ENCODE peak calls at places on chromosomes 4 and X, in four cellular contexts. U is breast epithelium, O is transverse colon, B is HepG2. E is an unnamed sample.

GRCh38 chrX:110087485-110088356 is 84.8 kb downstream of the TMEM164 start:
- DNase-seq in U (no peak), O (no peak), B (no peak), E (no peak)

GRCh38 chr4:156763511-156763910 is 208.1 kb downstream of the PDGFC start:
- DNase-seq in U (no peak), O (no peak), B (no peak), E (no peak)

GRCh38 chrX:18887821-18888205 is 96.1 kb downstream of the PHKA2 start:
- DNase-seq in B (no peak), U (no peak), O (no peak), E (no peak)

GRCh38 chr4:152691761-152692160 is 12.0 kb upstream of the TMEM154 start:
- DNase-seq in B (peak; percentile 20), U (no peak), O (no peak), E (no peak)

GRCh38 chr4:157170321-157170720 is 50.2 kb upstream of the GRIA2 start:
- DNase-seq in B (no peak), O (no peak), U (no peak), E (no peak)

GRCh38 chrX:133364201-133364600 is 51.1 kb downstream of the GPC4 start:
- DNase-seq in B (no peak), U (no peak), O (no peak), E (no peak)

GRCh38 chrX:42804524-42804923 is 26.6 kb upstream of the PPP1R2C start:
- DNase-seq in U (no peak), B (no peak), O (no peak), E (no peak)

GRCh38 chrX:39791691-39792090 is 306.1 kb downstream of the BCOR start:
- DNase-seq in O (no peak), B (no peak), U (no peak), E (no peak)

GRCh38 chr4:188008377-188008776 is 12.8 kb downstream of the ZFP42 start:
- DNase-seq in O (no peak), B (no peak), U (no peak), E (no peak)

GRCh38 chr4:38804654-38805295 is at the start of gene TLR1:
- DNase-seq in B (peak; percentile 25), U (no peak), O (no peak), E (no peak)

GRCh38 chr4:174170091-174170490 is 113.4 kb downstream of the FBXO8 start:
- DNase-seq in B (no peak), O (no peak), U (no peak), E (no peak)

GRCh38 chr4:149101649-149102048 is 659.4 kb upstream of the NR3C2 start:
- DNase-seq in U (no peak), B (no peak), O (no peak), E (no peak)

GRCh38 chrX:136214551-136214950 is 36.6 kb downstream of the MAP7D3 start:
- DNase-seq in B (peak; percentile 15), U (no peak), O (no peak), E (no peak)

GRCh38 chr4:5979981-5980380 is 38.2 kb downstream of the C4orf50 start:
- DNase-seq in B (no peak), O (no peak), U (no peak), E (no peak)

GRCh38 chr4:84964995-84965557 is 1.4 kb downstream of the WDFY3 start:
- DNase-seq in B (no peak), O (no peak), U (no peak), E (no peak)

GRCh38 chr4:84967292-84967651 is 782 bp upstream of the WDFY3 start:
- DNase-seq in U (no peak), O (no peak), B (no peak), E (no peak)

GRCh38 chr4:84966382-84967291 is at the start of gene WDFY3:
- DNase-seq in B (peak; percentile 58), O (peak; percentile 81), U (peak; percentile 79), E (peak; percentile 86)

GRCh38 chr4:84968936-84969335 is 2.4 kb upstream of the WDFY3 start:
- DNase-seq in O (no peak), B (no peak), U (no peak), E (no peak)

DNA sequence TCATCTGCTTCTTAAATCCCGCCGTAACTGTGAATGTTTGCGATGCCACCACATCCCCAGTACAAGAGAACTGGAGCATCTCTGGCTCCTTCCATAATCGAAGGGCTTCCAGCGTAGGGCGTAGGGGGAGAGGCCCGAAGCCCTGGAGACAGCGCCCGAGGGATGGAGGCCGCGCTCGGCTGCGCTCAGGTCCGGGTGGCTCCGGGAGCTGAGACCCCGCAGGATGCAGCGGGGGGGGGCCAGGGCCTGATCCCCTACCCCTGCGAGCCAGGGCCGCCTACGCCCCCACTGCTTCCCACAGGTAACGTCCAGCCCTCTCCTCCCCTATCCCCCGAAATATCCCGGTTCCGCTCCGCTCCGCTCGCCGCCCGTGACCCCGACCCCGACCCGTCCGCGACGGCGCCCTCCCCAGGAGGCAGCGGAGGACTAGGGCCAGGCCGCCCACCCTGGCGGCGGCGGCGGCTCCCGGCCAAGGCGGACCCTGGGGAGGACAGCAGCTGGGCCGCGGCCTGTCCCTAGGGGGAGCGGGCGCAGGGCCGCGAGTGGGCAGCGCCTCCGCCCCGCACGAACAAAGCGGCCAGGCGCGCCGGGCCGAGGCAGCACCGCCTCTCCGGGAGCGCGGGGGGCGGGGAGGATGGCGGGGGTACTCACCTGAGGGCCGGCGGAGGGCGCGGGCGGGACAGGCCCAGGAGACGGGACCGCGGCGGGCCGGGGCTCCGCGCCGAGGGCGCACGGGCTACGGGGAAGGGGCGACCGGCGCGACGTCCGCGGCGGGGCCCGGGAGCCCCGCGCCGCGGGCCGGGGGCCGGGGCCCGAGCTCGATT is 720 bp downstream of the WDFY3 start:
- DNase-seq in B (peak; percentile 14), O (peak; percentile 34), U (peak; percentile 20), E (peak; percentile 20)
- TF ChIP-seq CTCF in B (peak; percentile 37), O (no peak), U (no peak), E (peak; percentile 26)

DNA sequence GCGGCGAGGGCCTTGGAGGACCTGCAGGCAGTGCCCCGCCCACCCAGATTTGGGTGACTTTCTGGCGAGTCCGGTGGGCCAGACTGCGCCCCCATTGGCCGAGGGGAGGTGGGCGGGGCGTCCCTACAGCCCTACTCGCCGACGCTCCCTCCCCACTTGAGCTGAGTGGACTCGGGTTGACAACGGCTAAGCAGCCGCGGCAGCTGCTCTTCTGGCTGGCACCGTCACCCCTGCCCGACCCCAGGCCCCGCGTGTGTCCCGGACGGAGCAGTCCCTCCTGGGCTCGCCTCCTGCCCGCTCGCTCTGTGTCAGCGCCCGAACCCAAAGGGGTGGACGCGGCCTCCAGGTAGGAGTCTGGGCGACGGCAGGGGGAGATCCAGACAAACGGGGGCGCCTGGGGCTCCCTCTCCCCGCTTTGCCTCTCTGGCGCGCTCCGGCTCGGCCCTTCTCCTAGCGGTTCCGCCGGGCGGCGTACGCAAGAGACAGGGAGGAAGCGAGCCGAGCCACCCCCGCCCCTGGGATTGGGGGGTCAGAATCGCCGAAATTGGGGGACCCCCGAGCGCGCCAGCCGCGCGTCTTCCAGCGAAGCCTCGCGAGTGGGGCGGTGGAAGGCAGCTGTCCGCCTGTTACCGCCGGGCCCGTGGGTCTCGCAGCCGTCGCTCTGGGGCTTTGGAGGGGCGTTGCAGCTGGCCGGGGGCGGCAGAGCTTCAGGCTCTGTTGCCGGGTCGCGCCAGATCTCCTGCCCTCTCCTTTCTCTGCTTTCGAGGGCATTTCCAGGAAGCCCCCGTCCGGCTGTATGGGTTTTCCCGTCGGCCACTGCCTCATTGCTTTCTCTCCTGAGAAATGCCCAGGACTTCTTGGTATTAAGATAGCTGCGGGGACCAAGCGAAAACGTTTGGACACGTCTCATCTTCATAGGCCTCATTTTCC is 46.3 kb downstream of the STARD8 start:
- DNase-seq in U (peak; percentile 38), O (peak; percentile 69), B (no peak), E (peak; percentile 6)
- TF ChIP-seq POLR2A in U (no peak), O (peak; percentile 47), B (no peak), E (peak; percentile 28)

GRCh38 chr4:40307627-40308497 is 27.3 kb upstream of the CHRNA9 start:
- DNase-seq in U (no peak), O (peak; percentile 65), B (no peak), E (no peak)
- TF ChIP-seq POLR2AphosphoS5 in U (no peak), O (no peak), B (no peak), E (no peak)

GRCh38 chr4:128298852-128299251 is 11.2 kb upstream of the PGRMC2 start:
- DNase-seq in B (no peak), O (no peak), U (no peak), E (no peak)
- TF ChIP-seq CTCF in B (no peak), O (peak; percentile 37), U (no peak), E (no peak)

DNA sequence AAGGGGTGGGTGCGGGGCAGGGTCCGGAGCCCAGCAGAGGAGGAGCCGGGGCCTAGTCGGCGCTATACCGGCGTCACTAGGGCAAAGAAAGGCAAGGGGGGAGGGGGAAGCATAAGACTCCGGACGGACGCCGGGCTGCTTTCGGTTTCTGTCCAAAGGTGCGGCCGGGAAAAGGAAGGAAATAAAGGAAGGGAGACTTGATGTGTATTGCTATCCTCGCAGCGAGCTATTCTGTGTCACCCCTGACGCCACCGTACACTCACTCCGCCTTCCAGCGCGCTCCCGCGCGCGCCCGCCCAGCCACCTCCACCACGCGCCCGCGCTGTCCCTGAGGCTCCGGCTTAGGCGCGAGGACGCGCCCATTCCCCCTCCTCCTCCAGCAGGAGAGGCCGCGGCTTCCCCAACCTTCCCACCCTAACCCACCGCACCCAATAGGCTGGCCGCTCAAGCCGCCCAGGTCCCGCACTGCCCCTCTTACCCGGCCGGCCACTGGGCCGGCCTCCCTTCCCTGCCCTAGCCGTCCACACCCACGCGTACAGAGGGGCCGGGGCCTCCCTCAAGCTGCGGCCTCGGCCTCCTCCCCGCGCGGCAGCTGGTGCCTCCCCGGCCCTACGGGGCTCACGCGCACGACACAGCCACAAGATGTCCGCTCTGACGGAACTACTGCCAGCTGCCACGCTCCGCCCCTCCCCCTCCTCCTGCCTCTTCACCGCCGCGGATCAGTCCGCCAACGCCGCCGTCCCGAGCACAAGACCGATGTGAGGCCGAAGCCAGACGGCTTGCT is at the start of gene UBE2D3:
- DNase-seq in U (peak; percentile 94), O (peak; percentile 96), B (peak; percentile 81), E (peak; percentile 87)
- TF ChIP-seq POLR2A in U (peak; percentile 93), O (peak; percentile 92), B (peak; percentile 60), E (peak; percentile 46)

E was measured in prostate gland.